ENCODE peak calls at places on chromosomes 3 and 15, in six cellular contexts. E, V, P, I, Z and O are unnamed samples.

GRCh38 chr3:128623762-128624176 is 26.8 kb downstream of the RPN1 start:
- DNase-seq in E (no peak), Z (peak), P (no peak), I (no peak), V (no peak), O (no peak)

GRCh38 chr3:10334461-10334860 is 13.5 kb upstream of the SEC13 start:
- DNase-seq in E (no peak), Z (peak), I (no peak), V (no peak), P (peak), O (no peak)

GRCh38 chr15:84818221-84819131 is 1.3 kb downstream of the ALPK3 start:
- DNase-seq in I (no peak), Z (peak), V (no peak), E (no peak), P (peak), O (peak)

GRCh38 chr3:124504332-124505059 is 225.8 kb upstream of the UMPS start:
- DNase-seq in E (no peak), P (no peak), I (no peak), V (no peak), Z (peak), O (no peak)

GRCh38 chr15:101028321-101028720 is 109.2 kb downstream of the LRRK1 start:
- DNase-seq in E (no peak), P (no peak), Z (no peak), V (no peak), I (no peak), O (no peak)

GRCh38 chr15:65338823-65339222 is 34.3 kb downstream of the RNU5B-1 start:
- DNase-seq in I (no peak), Z (no peak), P (peak), E (no peak), V (no peak), O (no peak)

GRCh38 chr15:82810061-82810862 is 834 bp downstream of the WHAMM start:
- DNase-seq in V (peak), E (no peak), P (peak), I (no peak), Z (peak), O (peak)

GRCh38 chr3:171658801-171659200 is 151.5 kb downstream of the PLD1 start:
- DNase-seq in V (no peak), P (no peak), E (no peak), Z (no peak), I (no peak), O (no peak)

GRCh38 chr15:41423979-41424659 is 7.2 kb downstream of the RTF1 start:
- DNase-seq in Z (no peak), I (no peak), P (no peak), V (no peak), E (peak), O (no peak)

GRCh38 chr3:156641261-156641975 is 33.0 kb upstream of the TIPARP start:
- DNase-seq in P (no peak), Z (no peak), V (no peak), I (no peak), E (no peak), O (no peak)

DNA sequence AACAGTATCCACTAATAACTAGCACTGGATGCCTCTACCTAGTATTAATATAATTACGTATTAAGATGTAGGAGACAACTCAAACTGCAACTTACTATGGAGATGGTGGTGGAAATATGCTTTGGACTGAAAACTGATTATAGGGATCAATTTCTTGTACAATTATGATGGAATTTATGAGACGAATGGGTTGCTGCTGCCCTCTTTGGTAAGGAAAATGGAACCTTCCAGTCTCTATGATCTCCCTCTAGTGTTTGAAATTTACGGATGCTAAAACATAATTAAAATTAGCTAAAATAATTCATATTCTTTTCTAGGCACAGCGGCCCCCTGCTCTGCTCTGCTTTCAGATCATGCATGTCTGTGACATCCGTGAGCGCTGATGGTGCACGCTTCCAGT is 132.3 kb downstream of the NR2F2 start:
- DNase-seq in Z (no peak), E (no peak), V (no peak), I (no peak), P (no peak), O (no peak)
- TF ChIP-seq CTCF in Z (no peak), E (no peak), V (no peak), I (no peak), P (peak), O (no peak)

DNA sequence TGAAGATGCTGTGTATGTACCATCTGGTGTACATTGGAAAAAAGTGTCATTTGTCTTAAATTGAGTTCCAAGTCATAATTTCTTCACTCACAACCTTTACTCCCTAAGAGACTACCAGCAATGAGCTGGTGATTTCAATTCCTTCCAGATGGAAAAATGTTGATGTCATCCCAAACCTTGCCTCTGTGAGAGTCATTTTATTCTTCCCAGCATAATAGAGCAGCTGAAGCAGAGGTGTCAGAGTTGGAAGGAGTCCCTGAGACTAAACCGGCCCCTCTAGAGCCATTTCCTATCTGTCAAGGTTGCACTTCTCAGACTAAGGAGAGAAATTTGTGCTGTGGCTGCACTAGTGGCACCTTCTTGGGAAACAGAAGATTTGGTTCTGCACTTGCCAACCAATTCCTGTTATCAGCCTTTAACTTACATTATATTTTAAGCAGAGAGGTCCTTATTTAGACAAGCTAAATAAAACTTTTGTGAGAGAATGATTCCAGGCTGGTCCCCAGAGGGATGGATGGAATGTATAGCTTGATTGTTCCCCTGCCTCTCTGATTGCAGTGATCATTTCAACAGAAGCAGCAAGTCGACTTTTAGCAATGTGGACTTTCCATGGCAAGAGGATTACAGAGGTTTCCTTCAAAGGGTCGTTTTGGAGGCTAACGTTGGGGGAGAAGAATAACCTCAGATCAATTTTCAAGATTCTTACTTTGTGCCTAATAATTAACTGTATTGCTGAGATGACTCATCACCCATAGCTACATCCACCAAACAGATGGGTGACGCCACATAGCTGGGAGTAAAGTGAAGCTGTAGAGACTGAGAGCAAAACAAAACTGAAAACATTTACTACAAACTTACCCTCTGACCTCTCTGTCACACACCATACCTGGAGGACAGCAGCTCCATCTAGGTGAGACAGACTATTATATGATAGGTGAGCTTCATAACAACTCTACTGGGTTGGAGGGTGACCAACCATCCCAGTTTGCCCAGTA is 79.7 kb downstream of the GTPBP8 start:
- DNase-seq in E (peak), Z (peak), V (no peak), P (no peak), I (peak), O (no peak)
- TF ChIP-seq CTCF in E (no peak), Z (no peak), V (no peak), P (no peak), I (no peak), O (no peak)

GRCh38 chr3:100185847-100186246 is 71.5 kb upstream of the FILIP1L start:
- DNase-seq in E (no peak), P (no peak), I (no peak), V (no peak), Z (no peak), O (no peak)
- TF ChIP-seq CTCF in E (no peak), P (no peak), I (no peak), V (no peak), Z (no peak), O (no peak)

GRCh38 chr3:149901770-149902169 is 68.9 kb downstream of the PFN2 start:
- DNase-seq in I (no peak), P (no peak), V (no peak), E (no peak), Z (no peak), O (no peak)

GRCh38 chr3:149898771-149899170 is 71.9 kb downstream of the PFN2 start:
- DNase-seq in Z (peak), V (no peak), I (peak), P (no peak), E (no peak), O (no peak)

GRCh38 chr3:149906036-149906435 is 64.7 kb downstream of the PFN2 start:
- DNase-seq in E (no peak), P (no peak), Z (no peak), I (no peak), V (no peak), O (no peak)

GRCh38 chr3:149900322-149900721 is 70.4 kb downstream of the PFN2 start:
- DNase-seq in I (no peak), P (no peak), E (no peak), V (no peak), Z (no peak), O (no peak)

GRCh38 chr3:149902498-149903139 is 68.1 kb downstream of the PFN2 start:
- DNase-seq in I (no peak), V (no peak), E (no peak), P (no peak), Z (no peak), O (no peak)
- TF ChIP-seq CTCF in I (peak), V (no peak), E (no peak), P (no peak), Z (peak), O (peak)

GRCh38 chr3:186208328-186208989 is 99.6 kb upstream of the ETV5 start:
- DNase-seq in Z (no peak), I (no peak), E (no peak), V (no peak), P (no peak), O (no peak)
- TF ChIP-seq CTCF in Z (no peak), I (no peak), E (peak), V (no peak), P (no peak), O (no peak)

DNA sequence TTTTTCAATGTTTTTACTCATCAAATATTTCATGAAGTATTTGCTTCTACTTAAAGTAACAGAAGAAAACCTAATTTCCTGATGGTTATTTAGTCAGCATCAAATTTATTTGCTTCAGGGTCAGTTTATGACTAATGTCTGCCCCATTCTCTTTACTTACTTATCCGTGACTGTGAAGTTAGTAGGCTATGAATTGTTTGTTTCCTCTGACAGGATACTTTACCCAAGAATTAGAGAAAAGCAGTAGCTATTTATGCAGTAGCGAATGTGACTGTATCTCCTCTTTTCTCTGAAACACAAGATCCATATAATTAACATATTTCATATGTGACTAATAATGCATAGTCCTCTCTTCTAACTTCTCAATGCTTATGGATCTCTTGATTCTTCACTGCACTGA is 329.9 kb upstream of the ROBO1 start:
- DNase-seq in Z (no peak), I (no peak), P (no peak), V (no peak), E (no peak), O (no peak)
- TF ChIP-seq CTCF in Z (no peak), I (no peak), P (no peak), V (no peak), E (no peak), O (no peak)

GRCh38 chr15:69723404-69724097 is 270.9 kb downstream of the RPLP1 start:
- DNase-seq in Z (no peak), V (no peak), P (no peak), E (no peak), I (no peak), O (no peak)
- TF ChIP-seq CTCF in Z (peak), V (no peak), P (no peak), E (no peak), I (peak), O (no peak)